ENCODE peak calls at places on chromosomes 3 and 15, in nine cellular contexts. One of them, this sample, is unnamed.

GRCh38 chr15:64045774-64046346 is 425 bp downstream of the DAPK2 start:
- DNase-seq in astrocyte of the spinal cord: no peak
- DNase-seq in cardiac fibroblast: no peak
- DNase-seq in endodermal cell: peak; percentile 81
- DNase-seq in H7: peak; percentile 89
- DNase-seq in AG04449: no peak
- DNase-seq in stomach: peak; percentile 27
- DNase-seq in brain microvascular endothelial cell: no peak
- DNase-seq in OCI-LY7: no peak
- DNase-seq in this sample: no peak

GRCh38 chr3:133137042-133137393 is 98.8 kb downstream of the TMEM108 start:
- DNase-seq in H7: no peak
- DNase-seq in endodermal cell: no peak
- DNase-seq in AG04449: no peak
- DNase-seq in stomach: no peak
- DNase-seq in brain microvascular endothelial cell: no peak
- DNase-seq in cardiac fibroblast: no peak
- DNase-seq in astrocyte of the spinal cord: no peak
- DNase-seq in OCI-LY7: no peak
- DNase-seq in this sample: no peak

GRCh38 chr3:30496496-30496966 is 109.9 kb upstream of the TGFBR2 start:
- DNase-seq in cardiac fibroblast: peak; percentile 87
- DNase-seq in OCI-LY7: no peak
- DNase-seq in endodermal cell: no peak
- DNase-seq in AG04449: no peak
- DNase-seq in stomach: no peak
- DNase-seq in astrocyte of the spinal cord: peak; percentile 93
- DNase-seq in H7: no peak
- DNase-seq in brain microvascular endothelial cell: peak; percentile 74
- DNase-seq in this sample: peak; percentile 67

GRCh38 chr3:136699271-136699828 is 52.8 kb downstream of the STAG1 start:
- DNase-seq in cardiac fibroblast: peak; percentile 26
- DNase-seq in OCI-LY7: no peak
- DNase-seq in AG04449: no peak
- DNase-seq in endodermal cell: no peak
- DNase-seq in astrocyte of the spinal cord: no peak
- DNase-seq in brain microvascular endothelial cell: peak; percentile 6
- DNase-seq in stomach: no peak
- DNase-seq in H7: no peak
- DNase-seq in this sample: no peak

GRCh38 chr3:27323087-27323570 is 46.1 kb downstream of the NEK10 start:
- DNase-seq in endodermal cell: no peak
- DNase-seq in cardiac fibroblast: no peak
- DNase-seq in astrocyte of the spinal cord: no peak
- DNase-seq in AG04449: no peak
- DNase-seq in brain microvascular endothelial cell: no peak
- DNase-seq in OCI-LY7: no peak
- DNase-seq in stomach: no peak
- DNase-seq in H7: peak; percentile 9
- DNase-seq in this sample: no peak

GRCh38 chr15:63497642-63498100 is 6.7 kb upstream of the USP3 start:
- DNase-seq in stomach: peak; percentile 56
- DNase-seq in cardiac fibroblast: no peak
- DNase-seq in brain microvascular endothelial cell: no peak
- DNase-seq in H7: no peak
- DNase-seq in AG04449: no peak
- DNase-seq in astrocyte of the spinal cord: no peak
- DNase-seq in OCI-LY7: peak; percentile 85
- DNase-seq in endodermal cell: no peak
- DNase-seq in this sample: no peak

GRCh38 chr3:141815667-141816066 is 52.5 kb downstream of the GRK7 start:
- DNase-seq in OCI-LY7: no peak
- DNase-seq in brain microvascular endothelial cell: no peak
- DNase-seq in endodermal cell: no peak
- DNase-seq in cardiac fibroblast: no peak
- DNase-seq in AG04449: no peak
- DNase-seq in H7: no peak
- DNase-seq in astrocyte of the spinal cord: no peak
- DNase-seq in stomach: no peak
- DNase-seq in this sample: no peak

GRCh38 chr3:13462125-13462629 is 17.9 kb upstream of the HDAC11 start:
- DNase-seq in cardiac fibroblast: no peak
- DNase-seq in brain microvascular endothelial cell: no peak
- DNase-seq in endodermal cell: no peak
- DNase-seq in OCI-LY7: no peak
- DNase-seq in astrocyte of the spinal cord: no peak
- DNase-seq in H7: no peak
- DNase-seq in stomach: no peak
- DNase-seq in AG04449: no peak
- DNase-seq in this sample: no peak

GRCh38 chr3:64187065-64187959 is 38.0 kb downstream of the PRICKLE2 start:
- DNase-seq in astrocyte of the spinal cord: peak; percentile 98
- DNase-seq in OCI-LY7: no peak
- DNase-seq in cardiac fibroblast: peak; percentile 99
- DNase-seq in endodermal cell: no peak
- DNase-seq in brain microvascular endothelial cell: peak; percentile 98
- DNase-seq in stomach: peak; percentile 40
- DNase-seq in AG04449: peak; percentile 94
- DNase-seq in H7: no peak
- DNase-seq in this sample: peak; percentile 95

DNA sequence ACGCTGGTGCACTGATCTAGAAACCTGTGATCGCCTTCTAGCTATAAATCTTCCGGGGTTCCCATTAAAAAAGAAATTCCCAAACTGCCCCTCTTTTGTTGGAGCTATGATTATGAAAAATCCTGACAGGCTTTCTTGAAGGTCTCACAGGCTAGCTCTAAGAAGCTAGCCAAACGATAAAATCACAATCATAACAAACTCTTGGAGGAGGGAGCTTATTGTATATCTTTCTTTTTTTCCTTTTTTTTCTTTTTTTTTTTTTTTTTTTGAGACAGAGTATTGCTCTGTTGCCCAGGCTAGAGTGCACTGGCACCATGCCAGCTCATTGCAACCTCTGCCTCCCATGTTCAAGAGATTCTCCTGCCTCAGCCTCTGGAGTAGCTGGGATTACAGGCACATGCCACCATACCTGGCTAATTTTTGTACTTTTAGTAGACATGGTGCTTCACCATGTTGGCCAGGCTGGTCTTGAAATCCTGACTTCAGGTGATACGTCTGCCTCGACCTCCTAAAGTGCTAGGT is 72.0 kb downstream of the MYO1E start:
- DNase-seq in AG04449: no peak
- DNase-seq in astrocyte of the spinal cord: no peak
- DNase-seq in OCI-LY7: no peak
- DNase-seq in H7: no peak
- DNase-seq in brain microvascular endothelial cell: no peak
- DNase-seq in stomach: peak; percentile 48
- DNase-seq in cardiac fibroblast: no peak
- DNase-seq in endodermal cell: peak; percentile 29
- DNase-seq in this sample: no peak
- H3K4me3 ChIP-seq in AG04449: no peak overlapping the region
- H3K4me3 ChIP-seq in astrocyte of the spinal cord: no peak overlapping the region
- H3K4me3 ChIP-seq in OCI-LY7: peak overlapping the region; percentile 7
- H3K4me3 ChIP-seq in H7: no peak overlapping the region
- H3K4me3 ChIP-seq in brain microvascular endothelial cell: no peak overlapping the region
- H3K4me3 ChIP-seq in stomach: peak overlapping the region; percentile 20
- H3K4me3 ChIP-seq in cardiac fibroblast: no peak overlapping the region
- H3K4me3 ChIP-seq in endodermal cell: no peak overlapping the region
- H3K4me3 ChIP-seq in this sample: no peak overlapping the region

GRCh38 chr3:49358884-49359225 is 702 bp upstream of the GPX1 start:
- DNase-seq in brain microvascular endothelial cell: no peak
- DNase-seq in H7: no peak
- DNase-seq in AG04449: no peak
- DNase-seq in astrocyte of the spinal cord: no peak
- DNase-seq in endodermal cell: no peak
- DNase-seq in OCI-LY7: no peak
- DNase-seq in cardiac fibroblast: no peak
- DNase-seq in stomach: no peak
- DNase-seq in this sample: no peak

GRCh38 chr3:49358217-49358883 is at the start of gene GPX1:
- DNase-seq in brain microvascular endothelial cell: peak; percentile 87
- DNase-seq in OCI-LY7: peak; percentile 90
- DNase-seq in cardiac fibroblast: peak; percentile 95
- DNase-seq in astrocyte of the spinal cord: peak; percentile 97
- DNase-seq in stomach: peak; percentile 94
- DNase-seq in H7: peak; percentile 98
- DNase-seq in endodermal cell: peak; percentile 98
- DNase-seq in AG04449: peak; percentile 64
- DNase-seq in this sample: peak; percentile 89

GRCh38 chr3:49362579-49362978 is 4.4 kb upstream of the GPX1 start:
- DNase-seq in brain microvascular endothelial cell: no peak
- DNase-seq in OCI-LY7: no peak
- DNase-seq in cardiac fibroblast: no peak
- DNase-seq in AG04449: no peak
- DNase-seq in stomach: no peak
- DNase-seq in endodermal cell: no peak
- DNase-seq in astrocyte of the spinal cord: peak; percentile 35
- DNase-seq in H7: no peak
- DNase-seq in this sample: no peak

GRCh38 chr3:49357466-49358216 is 512 bp downstream of the GPX1 start:
- DNase-seq in brain microvascular endothelial cell: peak; percentile 88
- DNase-seq in H7: peak; percentile 67
- DNase-seq in stomach: peak; percentile 49
- DNase-seq in endodermal cell: peak; percentile 67
- DNase-seq in astrocyte of the spinal cord: peak; percentile 88
- DNase-seq in OCI-LY7: peak; percentile 32
- DNase-seq in cardiac fibroblast: peak; percentile 95
- DNase-seq in AG04449: peak; percentile 49
- DNase-seq in this sample: peak; percentile 71

DNA sequence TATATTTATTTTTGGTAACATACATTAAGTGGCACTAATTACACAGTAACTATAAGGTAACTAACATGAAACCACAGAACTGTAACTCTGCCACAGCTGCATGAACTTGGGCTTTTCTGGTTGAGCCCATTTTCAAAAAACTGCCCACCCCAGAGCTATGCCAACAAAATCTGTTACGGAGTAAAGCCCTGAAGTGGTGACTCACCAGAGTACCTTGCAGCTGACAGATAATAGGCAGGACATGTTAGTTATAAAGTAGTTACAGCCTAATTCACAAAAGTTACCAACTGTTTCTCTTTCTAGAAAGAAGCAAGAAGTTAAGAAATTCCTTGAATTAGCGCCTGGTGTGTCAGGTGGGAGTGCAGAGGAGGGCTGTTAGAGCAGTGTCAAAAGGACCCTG is 1.5 kb upstream of the GPX1 start:
- DNase-seq in cardiac fibroblast: no peak
- DNase-seq in AG04449: no peak
- DNase-seq in OCI-LY7: no peak
- DNase-seq in stomach: no peak
- DNase-seq in endodermal cell: no peak
- DNase-seq in H7: no peak
- DNase-seq in brain microvascular endothelial cell: no peak
- DNase-seq in astrocyte of the spinal cord: peak; percentile 36
- DNase-seq in this sample: no peak
- H3K4me3 ChIP-seq in cardiac fibroblast: no peak overlapping the region
- H3K4me3 ChIP-seq in AG04449: no peak overlapping the region
- H3K4me3 ChIP-seq in OCI-LY7: no peak overlapping the region
- H3K4me3 ChIP-seq in stomach: no peak overlapping the region
- H3K4me3 ChIP-seq in endodermal cell: no peak overlapping the region
- H3K4me3 ChIP-seq in H7: no peak overlapping the region
- H3K4me3 ChIP-seq in brain microvascular endothelial cell: no peak overlapping the region
- H3K4me3 ChIP-seq in astrocyte of the spinal cord: no peak overlapping the region
- H3K4me3 ChIP-seq in this sample: no peak overlapping the region

DNA sequence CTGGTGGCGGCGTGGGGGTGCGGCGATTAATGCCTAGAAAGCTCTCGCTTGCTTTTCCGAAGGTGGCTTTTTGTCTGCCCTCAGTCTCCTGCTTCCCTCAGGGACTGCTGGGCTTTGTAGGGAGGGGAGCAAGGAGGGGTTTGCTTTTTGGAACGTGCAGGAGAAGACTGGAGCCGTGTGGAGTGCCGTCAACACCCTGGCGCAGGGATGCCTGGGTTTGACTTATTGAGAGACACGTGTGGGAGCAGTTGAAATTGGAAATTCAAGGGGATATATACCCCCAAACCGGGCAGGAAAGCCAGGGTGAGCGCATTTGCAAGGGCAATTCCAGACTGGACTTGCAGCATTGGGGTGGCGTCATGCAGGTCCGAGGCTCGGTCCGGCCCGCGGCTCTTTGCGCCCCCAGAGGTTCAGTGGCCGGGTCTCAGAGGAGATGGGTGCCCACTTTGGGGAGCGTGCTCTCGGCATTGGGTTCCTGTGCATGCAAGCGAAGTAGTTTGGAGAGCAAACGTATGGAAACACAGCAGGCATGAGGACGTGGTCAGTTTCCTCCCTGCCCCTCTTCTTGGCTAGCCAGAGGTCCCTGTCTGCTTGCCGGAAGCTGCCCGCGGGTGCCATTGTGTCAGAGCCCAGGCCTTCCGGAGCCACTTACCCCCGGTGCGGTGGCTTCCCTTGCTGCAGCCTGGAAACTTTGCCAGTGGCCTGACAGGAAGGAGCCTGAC is 2.2 kb downstream of the EPHB1 start:
- DNase-seq in brain microvascular endothelial cell: no peak
- DNase-seq in cardiac fibroblast: peak; percentile 4
- DNase-seq in endodermal cell: peak; percentile 71
- DNase-seq in stomach: no peak
- DNase-seq in astrocyte of the spinal cord: no peak
- DNase-seq in H7: peak; percentile 56
- DNase-seq in OCI-LY7: no peak
- DNase-seq in AG04449: no peak
- DNase-seq in this sample: no peak
- H3K4me3 ChIP-seq in brain microvascular endothelial cell: peak overlapping the region; percentile 60
- H3K4me3 ChIP-seq in cardiac fibroblast: no peak overlapping the region
- H3K4me3 ChIP-seq in endodermal cell: peak overlapping the region; percentile 81
- H3K4me3 ChIP-seq in stomach: peak overlapping the region; percentile 54
- H3K4me3 ChIP-seq in astrocyte of the spinal cord: no peak overlapping the region
- H3K4me3 ChIP-seq in H7: peak overlapping the region; percentile 68
- H3K4me3 ChIP-seq in OCI-LY7: no peak overlapping the region
- H3K4me3 ChIP-seq in AG04449: peak overlapping the region; percentile 64
- H3K4me3 ChIP-seq in this sample: peak overlapping the region; percentile 57

GRCh38 chr15:70473623-70474366 is 289.6 kb downstream of the UACA start:
- DNase-seq in cardiac fibroblast: peak; percentile 48
- DNase-seq in brain microvascular endothelial cell: no peak
- DNase-seq in endodermal cell: no peak
- DNase-seq in OCI-LY7: no peak
- DNase-seq in AG04449: no peak
- DNase-seq in astrocyte of the spinal cord: no peak
- DNase-seq in H7: no peak
- DNase-seq in stomach: no peak
- DNase-seq in this sample: no peak

GRCh38 chr15:70474682-70475438 is 288.5 kb downstream of the UACA start:
- DNase-seq in stomach: peak; percentile 93
- DNase-seq in endodermal cell: no peak
- DNase-seq in astrocyte of the spinal cord: peak; percentile 99
- DNase-seq in brain microvascular endothelial cell: peak; percentile 88
- DNase-seq in H7: no peak
- DNase-seq in cardiac fibroblast: peak; percentile 91
- DNase-seq in AG04449: peak; percentile 76
- DNase-seq in OCI-LY7: no peak
- DNase-seq in this sample: peak; percentile 94

GRCh38 chr15:70475439-70475781 is 287.9 kb downstream of the UACA start:
- DNase-seq in astrocyte of the spinal cord: no peak
- DNase-seq in stomach: no peak
- DNase-seq in endodermal cell: no peak
- DNase-seq in OCI-LY7: no peak
- DNase-seq in AG04449: no peak
- DNase-seq in cardiac fibroblast: no peak
- DNase-seq in H7: no peak
- DNase-seq in brain microvascular endothelial cell: no peak
- DNase-seq in this sample: no peak

GRCh38 chr15:70475921-70476320 is 287.4 kb downstream of the UACA start:
- DNase-seq in endodermal cell: no peak
- DNase-seq in brain microvascular endothelial cell: no peak
- DNase-seq in OCI-LY7: no peak
- DNase-seq in cardiac fibroblast: no peak
- DNase-seq in AG04449: no peak
- DNase-seq in H7: no peak
- DNase-seq in stomach: no peak
- DNase-seq in astrocyte of the spinal cord: peak; percentile 19
- DNase-seq in this sample: no peak

GRCh38 chr15:70474367-70474681 is 289.0 kb downstream of the UACA start:
- DNase-seq in OCI-LY7: no peak
- DNase-seq in astrocyte of the spinal cord: no peak
- DNase-seq in stomach: no peak
- DNase-seq in AG04449: no peak
- DNase-seq in cardiac fibroblast: no peak
- DNase-seq in H7: no peak
- DNase-seq in brain microvascular endothelial cell: no peak
- DNase-seq in endodermal cell: no peak
- DNase-seq in this sample: no peak
- H3K4me3 ChIP-seq in OCI-LY7: no peak overlapping the region
- H3K4me3 ChIP-seq in astrocyte of the spinal cord: no peak overlapping the region
- H3K4me3 ChIP-seq in stomach: peak overlapping the region; percentile 28
- H3K4me3 ChIP-seq in AG04449: no peak overlapping the region
- H3K4me3 ChIP-seq in cardiac fibroblast: no peak overlapping the region
- H3K4me3 ChIP-seq in H7: no peak overlapping the region
- H3K4me3 ChIP-seq in brain microvascular endothelial cell: no peak overlapping the region
- H3K4me3 ChIP-seq in endodermal cell: no peak overlapping the region
- H3K4me3 ChIP-seq in this sample: peak overlapping the region; percentile 18

This sample was measured in skeletal muscle cell.